ENCODE peak calls at places on chromosomes 6 and 20, in six cellular contexts. E, Q, R, F, L and I are unnamed samples.

GRCh38 chr20:20546402-20546801 is 166.0 kb downstream of the RALGAPA2 start:
- DNase-seq in E (no peak), Q (no peak), R (no peak), F (no peak), L (no peak), I (peak; percentile 20)

GRCh38 chr6:137233561-137234504 is 14.6 kb upstream of the IFNGR1 start:
- DNase-seq in E (no peak), Q (peak; percentile 91), R (peak; percentile 27), F (no peak), L (no peak), I (peak; percentile 95)

GRCh38 chr20:25487306-25487705 is 79.8 kb downstream of the GINS1 start:
- DNase-seq in E (no peak), Q (no peak), R (no peak), F (no peak), L (no peak), I (no peak)

GRCh38 chr20:22339091-22339881 is 245.1 kb downstream of the FOXA2 start:
- DNase-seq in E (no peak), Q (peak; percentile 63), R (peak; percentile 43), F (no peak), L (no peak), I (peak; percentile 66)

GRCh38 chr6:127069659-127070279 is 48.7 kb upstream of the RSPO3 start:
- DNase-seq in E (no peak), Q (peak; percentile 45), R (no peak), F (no peak), L (no peak), I (peak; percentile 5)

GRCh38 chr20:59776626-59777320 is 156.7 kb downstream of the SYCP2 start:
- DNase-seq in E (no peak), Q (no peak), R (no peak), F (no peak), L (no peak), I (no peak)

GRCh38 chr20:47727170-47727880 is 58.0 kb downstream of the SULF2 start:
- DNase-seq in E (peak; percentile 94), Q (no peak), R (no peak), F (no peak), L (peak; percentile 32), I (peak; percentile 66)

GRCh38 chr20:44056010-44056698 is 130.8 kb downstream of the JPH2 start:
- DNase-seq in E (no peak), Q (no peak), R (peak; percentile 52), F (no peak), L (no peak), I (peak; percentile 9)

GRCh38 chr6:123182998-123183397 is 187.0 kb downstream of the CLVS2 start:
- DNase-seq in E (no peak), Q (no peak), R (no peak), F (no peak), L (no peak), I (no peak)

GRCh38 chr6:46983007-46983411 is 59.1 kb downstream of the ADGRF1 start:
- DNase-seq in E (no peak), Q (no peak), R (peak; percentile 14), F (no peak), L (no peak), I (peak; percentile 45)

GRCh38 chr6:156778615-156779205 is 1.5 kb downstream of the ARID1B start:
- DNase-seq in E (peak; percentile 93), Q (no peak), R (peak; percentile 31), F (peak; percentile 23), L (peak; percentile 21), I (peak; percentile 54)

GRCh38 chr6:156776841-156777576 is at the start of gene ARID1B:
- DNase-seq in E (peak; percentile 97), Q (peak; percentile 83), R (peak; percentile 61), F (peak; percentile 60), L (peak; percentile 69), I (peak; percentile 83)

GRCh38 chr6:156777577-156777865 is 343 bp downstream of the ARID1B start:
- DNase-seq in E (no peak), Q (no peak), R (no peak), F (no peak), L (no peak), I (no peak)

GRCh38 chr6:156779206-156780116 is 2.3 kb downstream of the ARID1B start:
- DNase-seq in E (peak; percentile 89), Q (no peak), R (peak; percentile 18), F (no peak), L (peak; percentile 17), I (peak; percentile 37)

DNA sequence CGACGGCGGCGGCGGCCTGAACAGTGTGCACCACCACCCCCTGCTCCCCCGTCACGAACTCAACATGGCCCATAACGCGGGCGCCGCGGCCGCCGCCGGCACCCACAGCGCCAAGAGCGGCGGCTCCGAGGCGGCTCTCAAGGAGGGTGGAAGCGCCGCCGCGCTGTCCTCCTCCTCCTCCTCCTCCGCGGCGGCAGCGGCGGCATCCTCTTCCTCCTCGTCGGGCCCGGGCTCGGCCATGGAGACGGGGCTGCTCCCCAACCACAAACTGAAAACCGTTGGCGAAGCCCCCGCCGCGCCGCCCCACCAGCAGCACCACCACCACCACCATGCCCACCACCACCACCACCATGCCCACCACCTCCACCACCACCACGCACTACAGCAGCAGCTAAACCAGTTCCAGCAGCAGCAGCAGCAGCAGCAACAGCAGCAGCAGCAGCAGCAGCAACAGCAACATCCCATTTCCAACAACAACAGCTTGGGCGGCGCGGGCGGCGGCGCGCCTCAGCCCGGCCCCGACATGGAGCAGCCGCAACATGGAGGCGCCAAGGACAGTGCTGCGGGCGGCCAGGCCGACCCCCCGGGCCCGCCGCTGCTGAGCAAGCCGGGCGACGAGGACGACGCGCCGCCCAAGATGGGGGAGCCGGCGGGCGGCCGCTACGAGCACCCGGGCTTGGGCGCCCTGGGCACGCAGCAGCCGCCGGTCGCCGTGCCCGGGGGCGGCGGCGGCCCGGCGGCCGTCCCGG is 862 bp downstream of the ARID1B start:
- DNase-seq in E (peak; percentile 95), Q (peak; percentile 49), R (peak; percentile 33), F (no peak), L (peak; percentile 49), I (peak; percentile 40)
- H3K4me1 ChIP-seq in E (peaks cover 10% of the 10 kb centered on the region), Q (peaks cover 6% of the 10 kb centered on the region), R (peaks cover 49% of the 10 kb centered on the region), F (peaks cover 51% of the 10 kb centered on the region), L (no peaks in the 10 kb centered on the region), I (no peaks in the 10 kb centered on the region)

DNA sequence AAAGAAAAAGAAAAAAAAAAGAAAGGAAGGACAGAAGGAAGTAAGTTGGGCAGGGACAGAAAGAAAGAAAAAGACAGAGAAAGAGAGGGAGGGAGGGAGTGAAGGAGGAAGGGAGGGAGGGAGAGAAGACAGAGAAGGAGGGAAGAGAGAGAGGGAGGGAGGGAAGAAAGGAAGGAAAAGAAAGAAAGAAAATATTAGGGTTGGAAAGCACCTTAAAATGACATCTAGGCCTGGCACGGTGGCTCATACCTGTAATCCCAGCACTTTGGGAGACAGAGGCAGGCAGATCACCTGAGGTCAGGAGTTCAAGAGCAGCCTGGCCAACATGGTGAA is 33.2 kb downstream of the FASTKD5 start:
- DNase-seq in E (no peak), Q (no peak), R (no peak), F (no peak), L (no peak), I (no peak)
- H3K9me3 ChIP-seq in E (peaks cover 34% of the 10 kb centered on the region), Q (no peaks in the 10 kb centered on the region), R (no peaks in the 10 kb centered on the region), F (no peaks in the 10 kb centered on the region), L (no peaks in the 10 kb centered on the region), I (no peaks in the 10 kb centered on the region)

GRCh38 chr6:156686429-156686939 is 90.7 kb upstream of the ARID1B start:
- DNase-seq in E (no peak), Q (peak; percentile 59), R (peak; percentile 15), F (peak; percentile 16), L (no peak), I (peak; percentile 72)

GRCh38 chr6:156689656-156690055 is 87.5 kb upstream of the ARID1B start:
- DNase-seq in E (no peak), Q (no peak), R (no peak), F (no peak), L (no peak), I (no peak)

GRCh38 chr6:156685823-156686428 is 91.3 kb upstream of the ARID1B start:
- DNase-seq in E (no peak), Q (no peak), R (no peak), F (no peak), L (no peak), I (peak; percentile 5)

GRCh38 chr6:156686940-156687874 is 90.0 kb upstream of the ARID1B start:
- DNase-seq in E (peak; percentile 95), Q (peak; percentile 87), R (peak; percentile 82), F (peak; percentile 85), L (peak; percentile 55), I (peak; percentile 90)

GRCh38 chr6:156687875-156688549 is 89.2 kb upstream of the ARID1B start:
- DNase-seq in E (no peak), Q (peak; percentile 14), R (peak; percentile 14), F (no peak), L (no peak), I (peak; percentile 63)
- H3K4me1 ChIP-seq in E (peaks cover 7% of the 10 kb centered on the region), Q (no peaks in the 10 kb centered on the region), R (peaks cover 16% of the 10 kb centered on the region), F (peaks cover 17% of the 10 kb centered on the region), L (no peaks in the 10 kb centered on the region), I (no peaks in the 10 kb centered on the region)

GRCh38 chr6:77512554-77512953 is 49.3 kb upstream of the HTR1B start:
- DNase-seq in E (no peak), Q (no peak), R (no peak), F (no peak), L (no peak), I (no peak)
- H3K9me3 ChIP-seq in E (peaks cover 58% of the 10 kb centered on the region), Q (peaks cover 2% of the 10 kb centered on the region), R (no peaks in the 10 kb centered on the region), F (no peaks in the 10 kb centered on the region), L (no peaks in the 10 kb centered on the region), I (no peaks in the 10 kb centered on the region)